ENCODE peak calls at places on chromosomes 6 and 20, in four cellular contexts. J is mesendoderm, A is IMR-90, M is H1. Z is an unnamed sample.

GRCh38 chr6:54285595-54285994 is 22.6 kb upstream of the TINAG start:
- DNase-seq in M (no peak), J (no peak), A (no peak), Z (no peak)

GRCh38 chr20:10217517-10218410 is 866 bp upstream of the SNAP25 start:
- DNase-seq in M (no peak), A (peak), J (peak), Z (peak)

GRCh38 chr6:41442800-41443501 is 103.2 kb upstream of the FOXP4 start:
- DNase-seq in M (peak), J (peak), A (peak), Z (peak)

GRCh38 chr20:62511915-62512610 is 36.3 kb upstream of the GATA5 start:
- DNase-seq in A (no peak), J (no peak), M (no peak), Z (no peak)

GRCh38 chr20:61888101-61888865 is 177.4 kb downstream of the TAF4 start:
- DNase-seq in M (no peak), J (no peak), A (no peak), Z (no peak)

GRCh38 chr6:4804095-4804494 is 27.9 kb downstream of the CDYL start:
- DNase-seq in M (no peak), J (peak), A (peak), Z (no peak)

GRCh38 chr6:126824815-126825214 is 293.7 kb upstream of the RSPO3 start:
- DNase-seq in M (no peak), J (no peak), A (no peak), Z (no peak)

GRCh38 chr20:63532449-63532971 is 4.7 kb downstream of the PTK6 start:
- DNase-seq in M (no peak), J (no peak), A (no peak), Z (no peak)

GRCh38 chr20:64056889-64057627 is 5.9 kb upstream of the TCEA2 start:
- DNase-seq in A (no peak), M (no peak), J (no peak), Z (no peak)

GRCh38 chr20:33680681-33681080 is 5.5 kb downstream of the E2F1 start:
- DNase-seq in A (peak), M (no peak), J (no peak), Z (no peak)

GRCh38 chr6:148342146-148343027 is at the start of gene SASH1:
- DNase-seq in A (peak), M (peak), J (peak), Z (peak)

GRCh38 chr6:150325093-150325772 is 43.6 kb upstream of the IYD start:
- DNase-seq in M (no peak), J (no peak), A (no peak), Z (no peak)

GRCh38 chr6:13453771-13454251 is 33.6 kb downstream of the GFOD1 start:
- DNase-seq in J (no peak), A (peak), M (no peak), Z (no peak)

GRCh38 chr20:25984933-25985332 is 288.3 kb upstream of the ZNF337 start:
- DNase-seq in A (peak), M (no peak), J (no peak), Z (no peak)

GRCh38 chr6:165737396-165737795 is 74.4 kb upstream of the PDE10A start:
- DNase-seq in J (no peak), A (no peak), M (no peak), Z (no peak)

GRCh38 chr20:13654463-13655023 is 15.8 kb upstream of the TASP1 start:
- DNase-seq in A (no peak), J (no peak), M (no peak), Z (no peak)

GRCh38 chr6:17705778-17706579 is 746 bp downstream of the NUP153 start:
- DNase-seq in A (peak), J (peak), M (no peak), Z (peak)

GRCh38 chr6:134272365-134272764 is 45.5 kb downstream of the SGK1 start:
- DNase-seq in A (no peak), J (no peak), M (no peak), Z (no peak)

DNA sequence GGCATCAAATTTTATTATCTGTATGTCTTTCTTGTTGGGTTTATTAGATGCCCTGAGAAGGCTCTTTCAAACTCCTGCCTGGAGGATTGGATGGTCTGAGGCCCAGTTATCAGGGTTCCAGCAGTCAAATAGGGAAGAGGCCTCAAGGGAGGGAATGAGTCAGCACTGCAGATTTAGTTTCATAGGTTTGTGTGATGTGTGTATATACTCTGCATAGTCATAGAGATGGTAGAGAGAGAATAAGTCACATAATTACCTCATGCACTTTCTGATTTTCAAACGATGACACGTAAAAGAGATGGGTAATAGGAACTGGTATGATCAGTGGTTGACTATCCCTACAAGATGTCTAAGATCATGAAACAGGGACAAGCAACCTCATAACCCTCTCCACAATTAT is 82.1 kb downstream of the ADAT2 start:
- DNase-seq in A (peak), M (no peak), J (no peak), Z (no peak)
- H3K56ac ChIP-seq in A (no peak), M (no peak), J (no peak), Z (no peak)

GRCh38 chr6:25620391-25620790 is 31.6 kb upstream of the SCGN start:
- DNase-seq in M (no peak), J (no peak), A (no peak), Z (no peak)

GRCh38 chr6:25623065-25623464 is 28.9 kb upstream of the SCGN start:
- DNase-seq in J (no peak), M (no peak), A (no peak), Z (no peak)

GRCh38 chr6:25627001-25627400 is 25.0 kb upstream of the SCGN start:
- DNase-seq in M (no peak), A (no peak), J (peak), Z (peak)

GRCh38 chr6:25619222-25619621 is 32.8 kb upstream of the SCGN start:
- DNase-seq in A (no peak), J (no peak), M (no peak), Z (no peak)

DNA sequence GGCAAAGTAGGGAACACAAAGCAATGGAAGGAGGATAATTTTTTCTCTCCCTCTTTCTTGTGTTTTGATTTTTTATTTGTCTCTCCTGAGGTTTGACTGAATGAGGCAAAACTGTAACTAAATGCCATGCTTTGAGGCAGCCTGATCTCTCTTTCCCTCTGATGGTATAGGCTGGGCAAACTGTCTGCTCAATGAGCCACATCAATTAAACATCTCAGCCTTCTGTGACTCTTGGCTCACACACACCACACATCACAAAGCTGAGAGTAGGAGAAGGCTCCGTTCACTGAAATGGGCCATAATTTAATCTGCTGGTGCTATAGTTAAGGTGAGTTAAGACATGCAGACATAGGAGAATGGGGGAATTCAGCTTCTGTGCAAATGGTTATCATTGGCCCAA is 28.1 kb upstream of the SCGN start:
- DNase-seq in A (no peak), J (no peak), M (no peak), Z (no peak)
- H3K56ac ChIP-seq in A (no peak), J (no peak), M (no peak), Z (no peak)

GRCh38 chr20:32544260-32544722 is 40.8 kb downstream of the NOL4L start:
- DNase-seq in J (no peak), M (no peak), A (no peak), Z (no peak)
- H3K56ac ChIP-seq in J (no peak), M (no peak), A (no peak), Z (no peak)

DNA sequence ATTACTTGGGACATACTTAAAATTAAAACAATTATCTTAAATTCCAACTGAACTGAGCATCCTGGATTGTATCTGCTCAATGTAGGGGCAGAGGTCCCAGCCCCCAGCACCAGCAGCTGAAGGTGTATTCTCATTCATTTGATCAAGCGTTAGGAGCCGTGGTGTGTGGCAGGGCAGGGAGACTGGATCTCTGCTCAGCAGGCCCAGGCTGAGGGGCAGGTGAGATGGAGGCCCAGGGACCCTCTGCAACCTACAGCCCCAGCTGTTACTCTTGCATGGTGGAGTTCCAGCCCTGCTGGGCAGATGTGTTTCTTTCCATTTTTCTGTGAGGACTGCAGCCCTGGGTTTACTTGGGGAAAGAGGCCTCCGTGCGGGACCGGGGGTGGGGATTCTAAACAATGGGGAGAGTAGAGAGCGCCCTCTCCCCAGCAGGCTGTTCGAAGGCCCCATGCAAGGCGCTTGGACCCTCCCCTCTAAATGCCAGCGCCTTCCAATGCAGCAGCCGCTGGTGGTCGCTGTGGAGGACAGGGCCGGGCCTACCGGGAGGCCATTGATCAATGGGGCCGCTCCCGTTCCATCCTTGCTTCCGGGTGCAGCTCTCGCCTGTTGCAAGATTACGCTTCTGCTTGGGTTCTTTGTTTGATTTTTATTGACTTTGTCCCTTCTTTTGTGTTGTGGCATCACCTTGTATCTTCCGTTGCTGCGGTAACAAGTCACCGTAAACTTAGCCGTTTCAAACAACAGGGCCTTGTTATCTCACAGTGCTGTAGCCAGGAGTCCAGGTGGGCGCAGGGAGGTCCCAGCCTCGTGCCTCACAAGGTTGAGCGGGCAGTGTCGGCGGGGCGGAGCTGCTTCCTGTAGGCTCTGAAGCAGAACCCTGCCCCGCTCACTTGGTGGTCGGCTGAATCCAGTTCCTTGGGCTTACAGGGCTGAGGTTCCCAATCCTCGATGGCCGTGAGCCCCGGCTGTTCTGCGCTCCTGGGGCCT is 134.8 kb upstream of the PHACTR3 start:
- DNase-seq in J (peak), M (peak), A (no peak), Z (peak)
- H3K56ac ChIP-seq in J (peak), M (no peak), A (no peak), Z (no peak)

DNA sequence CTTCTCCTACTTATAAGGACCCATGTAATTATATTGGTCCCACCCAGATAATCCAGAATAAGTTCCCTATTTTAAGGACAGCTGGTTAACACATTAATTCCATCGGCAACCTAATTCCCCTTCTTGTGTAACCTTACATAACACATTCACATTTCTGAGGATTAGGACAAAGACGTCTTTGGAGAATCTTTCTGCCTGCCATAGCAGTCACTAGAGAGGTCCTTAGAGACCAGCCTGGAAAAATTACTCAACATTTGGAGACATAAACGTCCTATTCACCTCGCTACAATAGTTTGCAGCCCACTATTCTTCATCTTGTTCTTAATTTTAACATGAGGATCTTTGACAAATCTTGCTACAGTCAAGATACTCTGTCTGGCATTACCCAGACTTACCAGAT is 100.1 kb downstream of the MAFB start:
- DNase-seq in A (no peak), J (no peak), M (no peak), Z (no peak)
- H3K56ac ChIP-seq in A (no peak), J (no peak), M (no peak), Z (no peak)

GRCh38 chr6:71400852-71401251 is 112.2 kb downstream of the OGFRL1 start:
- DNase-seq in J (no peak), M (no peak), A (peak), Z (no peak)
- H3K56ac ChIP-seq in J (no peak), M (no peak), A (no peak), Z (no peak)

DNA sequence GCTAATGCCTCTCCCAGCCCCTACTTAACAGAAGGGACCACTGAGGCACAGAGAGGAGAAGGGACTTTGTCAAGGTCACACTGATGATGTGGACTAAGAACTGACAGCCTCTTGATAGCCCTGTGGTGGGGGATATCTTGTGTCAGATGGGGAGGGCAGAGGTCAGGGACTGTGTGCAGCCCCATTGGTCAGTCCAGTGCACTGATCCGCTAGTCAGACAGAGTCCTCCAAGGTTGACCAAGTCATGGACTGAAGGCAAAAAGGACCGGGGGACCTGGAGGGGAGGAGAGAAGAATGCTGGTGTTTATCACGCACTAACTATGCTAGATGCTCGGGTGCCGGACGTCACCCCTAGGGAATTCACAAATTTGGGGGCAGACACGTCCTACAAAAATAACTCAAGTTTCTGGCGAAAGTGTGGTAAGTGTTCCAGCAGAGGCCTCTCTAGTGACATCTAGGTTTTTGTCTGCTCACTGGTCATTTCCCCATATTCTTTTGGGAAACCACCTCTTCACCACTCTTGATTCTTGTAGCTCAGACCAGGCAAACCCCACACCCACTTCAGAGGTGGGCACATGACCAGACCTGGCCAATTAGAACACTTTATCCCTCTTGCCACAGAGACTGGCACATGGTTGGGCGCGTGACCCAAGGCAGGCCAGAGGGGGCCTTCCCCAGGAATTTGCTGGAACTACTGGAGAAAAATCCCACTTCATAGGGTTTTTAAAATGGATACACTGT is 21.0 kb downstream of the TCF15 start:
- DNase-seq in A (no peak), M (no peak), J (peak), Z (no peak)
- H3K56ac ChIP-seq in A (no peak), M (no peak), J (no peak), Z (no peak)

Z was measured in H9.